ENCODE peak calls at places on chromosomes 6 and 20, in five cellular contexts. O is ACHN, W is astrocyte, K is Calu3, B is endothelial cell. V is an unnamed sample.

GRCh38 chr20:46801003-46801702 is 91.7 kb downstream of the SLC2A10 start:
- DNase-seq in O (no peak), W (no peak), K (no peak), B (no peak), V (no peak)

GRCh38 chr20:62370115-62370806 is 3.1 kb upstream of the LAMA5 start:
- DNase-seq in O (peak; percentile 86), W (peak; percentile 82), K (no peak), B (no peak), V (peak; percentile 89)

GRCh38 chr6:73969982-73970960 is 274.3 kb downstream of the CD109 start:
- DNase-seq in O (peak; percentile 60), W (peak; percentile 45), K (peak; percentile 20), B (no peak), V (peak; percentile 64)

GRCh38 chr20:18928626-18929025 is 115.0 kb downstream of the SCP2D1 start:
- DNase-seq in O (no peak), W (no peak), K (no peak), B (no peak), V (no peak)

GRCh38 chr6:53635322-53635721 is 30.2 kb downstream of the KLHL31 start:
- DNase-seq in O (no peak), W (no peak), K (no peak), B (no peak), V (no peak)

GRCh38 chr6:32149932-32150920 is 1.5 kb downstream of the PRRT1 start:
- DNase-seq in O (no peak), W (no peak), K (no peak), B (no peak), V (no peak)

GRCh38 chr6:132114201-132114860 is 163.2 kb upstream of the CCN2 start:
- DNase-seq in O (no peak), W (peak; percentile 69), K (no peak), B (no peak), V (peak; percentile 34)

GRCh38 chr6:76435174-76435573 is 362.7 kb upstream of the IMPG1 start:
- DNase-seq in O (no peak), W (no peak), K (no peak), B (no peak), V (no peak)

GRCh38 chr6:130377911-130378310 is 12.1 kb downstream of the TMEM200A start:
- DNase-seq in O (no peak), W (no peak), K (no peak), B (no peak), V (no peak)

GRCh38 chr6:140043357-140043756 is 668.9 kb upstream of the CITED2 start:
- DNase-seq in O (peak; percentile 90), W (peak; percentile 98), K (no peak), B (no peak), V (peak; percentile 98)

GRCh38 chr6:11172501-11173337 is 59.7 kb downstream of the NEDD9 start:
- DNase-seq in O (peak; percentile 41), W (no peak), K (peak; percentile 68), B (peak; percentile 76), V (peak; percentile 28)

GRCh38 chr6:1612902-1613301 is 3.2 kb downstream of the FOXC1 start:
- DNase-seq in O (peak; percentile 45), W (peak; percentile 63), K (no peak), B (no peak), V (peak; percentile 50)